ENCODE peak calls at places on chromosomes 4 and X, in seven cellular contexts. U is stomach; O is HCT116; P is IMR-90; A is GM23248; D is CD8-positive, alpha-beta T cell; J is lower lobe of right lung. H is an unnamed sample. For H3K36me3, the result is how much of the 10 kb centered on the place peaks cover.

GRCh38 chr4:4990857-4991540 is 28.3 kb downstream of the CYTL1 start:
- DNase-seq in D (no peak), J (no peak), U (peak), P (peak), O (peak), A (peak), H (no peak)

GRCh38 chrX:109952050-109952449 is 50.9 kb upstream of the TMEM164 start:
- DNase-seq in U (no peak), P (no peak), O (no peak), D (no peak), J (no peak), A (peak), H (no peak)

GRCh38 chr4:169906104-169906503 is 120.1 kb downstream of the MFAP3L start:
- DNase-seq in D (no peak), A (no peak), U (no peak), P (no peak), J (no peak), O (no peak), H (no peak)

GRCh38 chrX:30220646-30221045 is 5.3 kb downstream of the MAGEB2 start:
- DNase-seq in D (no peak), O (no peak), P (no peak), A (no peak), U (no peak), J (no peak), H (no peak)

GRCh38 chr4:75344915-75345314 is 169.3 kb downstream of the RCHY1 start:
- DNase-seq in P (peak), D (no peak), J (no peak), O (no peak), U (no peak), A (peak), H (no peak)

GRCh38 chr4:37389967-37390580 is 145.5 kb downstream of the NWD2 start:
- DNase-seq in J (no peak), D (no peak), O (peak), A (peak), U (no peak), P (peak), H (no peak)

GRCh38 chrX:48927736-48928382 is 9.0 kb upstream of the PIM2 start:
- DNase-seq in A (no peak), D (no peak), P (no peak), J (no peak), U (no peak), O (no peak), H (no peak)

GRCh38 chr4:174422893-174423256 is 99.4 kb downstream of the HPGD start:
- DNase-seq in A (no peak), O (no peak), P (no peak), D (no peak), J (no peak), U (no peak), H (no peak)

GRCh38 chr4:148074462-148074861 is 342.6 kb downstream of the ARHGAP10 start:
- DNase-seq in P (no peak), U (no peak), J (no peak), A (no peak), O (no peak), D (no peak), H (no peak)

GRCh38 chr4:65302145-65302544 is 368.1 kb downstream of the EPHA5 start:
- DNase-seq in D (no peak), P (no peak), A (no peak), O (no peak), J (no peak), U (no peak), H (no peak)

GRCh38 chr4:74446193-74446868 is 1.4 kb downstream of the AREG start:
- DNase-seq in D (no peak), P (no peak), J (no peak), O (no peak), A (no peak), U (no peak), H (no peak)

GRCh38 chrX:63424063-63424462 is 72.9 kb upstream of the SPIN4 start:
- DNase-seq in U (no peak), P (no peak), A (no peak), J (no peak), D (no peak), O (peak), H (no peak)

GRCh38 chr4:74544655-74545361 is 99.9 kb downstream of the AREG start:
- DNase-seq in U (no peak), O (no peak), J (no peak), P (peak), A (peak), D (no peak), H (no peak)

GRCh38 chr4:105551968-105552746 is at the start of gene ARHGEF38:
- DNase-seq in A (peak), O (no peak), J (peak), U (peak), P (peak), D (no peak), H (no peak)

GRCh38 chr4:76729460-76729859 is 168.5 kb downstream of the SOWAHB start:
- DNase-seq in D (no peak), U (no peak), J (no peak), P (no peak), A (no peak), O (no peak), H (no peak)

GRCh38 chr4:136395212-136395722 is 1137.0 kb downstream of the PCDH18 start:
- DNase-seq in O (no peak), P (no peak), J (no peak), U (no peak), D (no peak), A (no peak), H (no peak)

GRCh38 chrX:132576945-132577344 is 88.1 kb upstream of the MBNL3 start:
- DNase-seq in D (no peak), P (no peak), A (peak), O (no peak), U (no peak), J (no peak), H (no peak)

GRCh38 chr4:101178731-101179130 is 168.6 kb downstream of the PPP3CA start:
- DNase-seq in O (no peak), A (peak), U (no peak), J (no peak), D (no peak), P (peak), H (no peak)

DNA sequence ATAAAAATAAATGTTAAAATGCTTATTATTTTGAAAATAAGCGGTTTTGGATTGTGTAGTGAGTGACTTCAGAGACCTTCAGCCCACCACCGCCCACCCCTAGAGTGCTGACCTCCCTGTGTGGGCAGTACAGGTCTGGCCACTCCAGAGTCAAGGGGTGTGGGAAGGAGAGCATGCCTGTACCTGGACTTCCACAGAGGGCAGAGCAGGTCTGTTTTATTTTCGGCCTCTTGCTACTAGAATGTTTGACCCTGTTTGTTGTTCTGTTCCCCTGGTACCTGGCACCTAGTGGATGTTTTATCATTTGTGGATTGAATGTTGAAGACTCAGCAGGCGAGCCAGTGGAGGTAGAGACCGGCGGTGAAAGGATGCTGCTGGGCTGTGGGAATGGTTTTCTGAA is 14.3 kb downstream of the PIGG start:
- DNase-seq in A (no peak), D (no peak), J (no peak), P (no peak), U (no peak), O (no peak), H (no peak)
- H3K36me3 ChIP-seq in A (under half), D (under half), J (half or more), P (half or more), U (half or more), O (under half), H (half or more)

DNA sequence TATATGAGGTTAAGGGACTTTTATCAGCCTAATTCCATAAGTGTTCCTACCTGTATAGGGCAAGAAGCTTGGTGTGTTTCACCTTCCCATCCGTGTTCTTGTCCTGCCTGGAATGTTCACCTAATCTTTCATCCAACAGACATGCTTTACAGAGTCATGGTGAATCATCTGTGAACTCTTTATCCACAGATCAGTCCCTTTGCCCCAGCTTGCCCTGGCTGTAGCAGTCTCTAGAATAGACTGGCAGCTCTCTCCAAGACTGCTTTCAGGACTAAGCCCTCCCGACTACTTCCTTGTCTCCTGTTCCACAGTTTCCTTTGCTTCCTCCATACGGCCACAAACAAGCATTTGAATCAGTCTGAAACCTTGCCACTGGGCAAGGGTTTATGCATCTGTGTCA is 177.9 kb upstream of the IL15 start:
- DNase-seq in J (no peak), O (no peak), U (no peak), A (peak), D (no peak), P (peak), H (no peak)
- H3K27ac ChIP-seq in J (no peak), O (no peak), U (no peak), A (no peak), D (no peak), P (no peak), H (no peak)

DNA sequence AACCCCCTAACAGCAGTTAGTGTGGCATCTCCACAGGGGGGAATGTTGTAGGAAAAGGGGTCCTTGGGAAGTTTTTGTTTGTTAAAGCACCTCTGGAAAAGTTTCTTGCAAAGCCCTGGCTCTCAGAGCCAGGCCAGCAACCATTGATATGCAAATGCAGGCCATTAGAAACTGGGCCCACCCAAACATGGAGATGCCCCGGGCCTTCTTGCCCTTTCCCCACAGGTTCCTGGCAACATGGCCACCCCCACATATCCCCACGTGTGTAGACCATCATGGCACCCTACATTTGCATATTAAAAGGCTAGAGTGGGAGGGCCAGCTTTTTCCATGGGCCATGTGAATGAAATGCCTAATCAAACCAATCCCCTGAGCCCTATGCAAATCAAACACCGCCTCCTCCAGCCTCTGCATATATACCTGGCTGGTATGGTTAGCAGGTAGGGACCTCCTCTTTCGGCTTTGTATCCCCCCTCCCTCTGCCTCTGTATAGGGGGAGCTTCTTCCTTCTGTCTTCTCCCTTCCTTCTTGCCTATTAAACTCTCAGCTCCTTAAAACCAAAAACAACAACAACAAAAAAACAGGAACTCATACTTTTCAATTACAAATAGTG is 44.0 kb upstream of the ZCCHC13 start:
- DNase-seq in A (no peak), U (no peak), J (no peak), P (no peak), O (no peak), D (no peak), H (no peak)
- H3K36me3 ChIP-seq in A (under half), U (under half), J (under half), P (under half), O (under half), D (under half), H (under half)

DNA sequence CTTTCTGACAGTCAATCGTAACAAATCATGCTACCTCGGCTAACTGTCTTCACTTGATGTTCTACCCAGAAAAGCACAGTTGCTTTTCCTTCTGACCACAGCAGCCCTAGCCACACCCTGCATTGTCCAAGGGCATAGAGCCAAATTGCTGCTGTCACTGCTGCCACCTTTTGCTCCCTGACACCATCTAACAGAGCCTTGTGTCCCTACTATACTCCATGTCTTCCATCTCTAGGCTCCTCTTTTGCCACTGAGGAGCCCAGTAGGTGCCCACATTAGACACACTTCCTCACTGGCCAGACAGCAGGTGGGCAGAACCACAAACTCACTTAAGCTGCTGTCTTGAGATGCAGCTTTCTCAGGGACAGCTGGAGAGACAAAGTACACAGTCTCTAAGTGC is 91.4 kb downstream of the ANXA3 start:
- DNase-seq in U (no peak), J (no peak), D (no peak), A (no peak), P (no peak), O (no peak), H (no peak)
- H3K27ac ChIP-seq in U (no peak), J (no peak), D (no peak), A (no peak), P (no peak), O (no peak), H (no peak)

DNA sequence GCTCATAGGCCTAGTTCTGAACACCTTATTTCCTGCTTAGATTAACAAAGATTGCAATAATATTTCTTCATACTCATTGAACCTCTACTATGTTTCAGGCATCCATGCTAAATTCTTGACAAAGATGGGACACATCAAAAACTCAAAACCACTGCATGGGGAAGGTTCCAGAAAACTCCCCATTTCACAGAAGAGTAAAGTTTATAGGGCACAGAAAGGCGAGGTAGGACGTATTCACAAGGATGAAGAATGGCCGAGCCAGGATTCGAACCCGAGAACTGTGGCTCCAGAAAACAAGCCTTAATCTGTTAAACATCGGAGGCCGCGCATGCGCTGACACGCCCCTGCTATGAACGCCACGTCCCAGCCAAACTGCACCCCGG is 688 bp downstream of the UXT start:
- DNase-seq in A (no peak), P (no peak), D (no peak), J (no peak), U (no peak), O (no peak), H (no peak)
- H3K36me3 ChIP-seq in A (under half), P (under half), D (under half), J (under half), U (under half), O (under half), H (under half)

DNA sequence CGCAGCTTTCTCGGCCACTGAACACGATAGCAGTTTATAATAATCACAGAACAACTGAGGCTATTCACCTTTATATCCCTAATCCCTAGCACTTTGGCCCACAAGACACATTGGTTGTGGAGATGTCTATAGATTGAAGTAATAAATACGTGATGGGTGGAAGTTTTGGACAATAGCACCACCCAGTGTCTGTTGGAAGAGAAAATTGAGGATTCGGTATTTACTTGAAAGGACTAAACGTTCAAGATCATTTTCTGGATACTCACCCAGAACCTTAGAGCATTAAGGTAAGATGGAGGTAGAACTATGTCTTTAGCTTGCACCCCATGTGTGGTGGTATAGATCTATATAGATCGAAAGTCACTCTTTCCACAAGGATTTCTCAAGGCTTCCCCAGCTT is 792 bp upstream of the TMSB15A start:
- DNase-seq in D (no peak), P (peak), O (no peak), U (no peak), A (peak), J (no peak), H (no peak)
- H3K27ac ChIP-seq in D (no peak), P (no peak), O (no peak), U (peak), A (no peak), J (no peak), H (no peak)

GRCh38 chr4:82431831-82432230 is 1.4 kb downstream of the ENOPH1 start:
- DNase-seq in U (no peak), O (no peak), J (no peak), A (no peak), P (no peak), D (no peak), H (no peak)

GRCh38 chr4:82430193-82431025 is at the start of the genes ENOPH1 and HNRNPDL:
- DNase-seq in D (peak), U (peak), P (peak), J (peak), A (peak), O (peak), H (peak)

GRCh38 chr4:82429728-82430192 is 502 bp downstream of the HNRNPDL start:
- DNase-seq in P (no peak), D (peak), A (peak), J (no peak), U (no peak), O (no peak), H (peak)

GRCh38 chr4:82432596-82432995 is 2.2 kb downstream of the ENOPH1 start:
- DNase-seq in O (no peak), D (no peak), J (no peak), A (no peak), U (no peak), P (no peak), H (no peak)

GRCh38 chr4:82431026-82431745 is 796 bp downstream of the ENOPH1 start:
- DNase-seq in D (peak), U (peak), P (peak), J (peak), O (no peak), A (peak), H (peak)
- H3K36me3 ChIP-seq in D (under half), U (under half), P (under half), J (under half), O (under half), A (under half), H (under half)

DNA sequence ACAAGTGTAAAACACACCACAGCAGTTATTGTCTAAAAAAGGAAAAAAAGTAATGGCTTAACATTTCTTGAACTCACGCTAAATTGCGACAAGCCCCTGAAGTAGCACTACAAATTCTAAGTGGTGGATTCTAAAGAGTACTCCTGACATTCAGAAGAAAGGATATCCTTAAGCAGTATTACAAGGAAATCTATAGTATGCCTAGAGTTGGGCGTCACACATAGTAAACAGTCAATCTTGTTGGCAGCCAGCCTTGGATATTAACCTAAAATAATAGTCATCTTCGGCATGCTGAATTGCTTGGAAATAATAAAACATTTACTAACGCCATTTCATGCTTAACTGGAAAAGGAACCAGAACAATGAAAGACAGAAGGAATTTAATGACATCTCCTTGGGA is 18.6 kb downstream of the ATP8A1 start:
- DNase-seq in O (no peak), J (no peak), A (no peak), P (no peak), D (no peak), U (no peak), H (no peak)
- H3K27ac ChIP-seq in O (no peak), J (no peak), A (no peak), P (no peak), D (no peak), U (no peak), H (no peak)

GRCh38 chr4:119244832-119245231 is 32.3 kb downstream of the USP53 start:
- DNase-seq in U (no peak), J (no peak), P (no peak), D (no peak), A (no peak), O (no peak), H (no peak)

GRCh38 chr4:119242417-119242816 is 29.9 kb downstream of the USP53 start:
- DNase-seq in J (no peak), O (no peak), A (no peak), P (no peak), D (no peak), U (no peak), H (no peak)

GRCh38 chr4:119244344-119244743 is 31.8 kb downstream of the USP53 start:
- DNase-seq in D (no peak), P (no peak), J (no peak), U (no peak), O (no peak), A (no peak), H (no peak)

GRCh38 chr4:119243868-119244267 is 31.4 kb downstream of the USP53 start:
- DNase-seq in P (no peak), A (no peak), D (no peak), O (no peak), U (no peak), J (no peak), H (no peak)

DNA sequence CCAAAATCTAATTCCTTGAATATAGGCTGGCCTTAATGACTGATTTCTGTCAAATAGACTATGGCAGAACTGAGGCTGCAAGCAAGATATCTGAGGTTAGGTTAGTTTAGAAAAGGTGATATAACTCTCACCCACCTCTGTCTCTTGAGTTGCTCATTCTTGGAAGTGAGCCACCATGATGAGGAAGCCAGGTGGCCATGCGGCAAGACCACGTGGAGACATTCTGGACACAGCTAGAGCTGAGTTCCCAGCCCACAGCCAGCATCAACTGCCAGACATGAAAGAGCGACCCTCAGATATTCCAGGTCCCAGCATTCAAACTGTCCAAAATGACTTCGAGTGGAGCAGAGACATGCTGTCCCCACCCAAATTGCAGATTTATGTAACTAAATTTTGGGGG is 33.7 kb downstream of the USP53 start:
- DNase-seq in J (no peak), U (no peak), O (no peak), D (no peak), P (no peak), A (no peak), H (no peak)
- H3K36me3 ChIP-seq in J (under half), U (half or more), O (under half), D (under half), P (under half), A (half or more), H (under half)

GRCh38 chr4:18795794-18796193 is 774.2 kb upstream of the LCORL start:
- DNase-seq in U (no peak), P (no peak), D (no peak), J (no peak), O (no peak), A (no peak), H (no peak)
- H3K27ac ChIP-seq in U (no peak), P (no peak), D (no peak), J (no peak), O (no peak), A (no peak), H (no peak)

H was measured in effector memory CD4-positive, alpha-beta T cell.